ENCODE peak calls at places on chromosomes 16 and 17, in seven cellular contexts. C is AG20443; U is Kasumi-1; J is stimulated activated CD4-positive, alpha-beta T cell treated with anti-CD3 and anti-CD28 coated beads, TNF-alpha, amount 100 ng/mL, for 48 hours; Y is non-pigmented ciliary epithelial cell; L is heart right ventricle; V is EL. W is an unnamed sample.

GRCh38 chr17:4733073-4733531 is 1.9 kb downstream of the MED11 start:
- DNase-seq in L (no peak), V (no peak), C (no peak), U (peak; percentile 76), J (no peak), Y (no peak), W (no peak)

GRCh38 chr17:82204831-82205719 is 7.6 kb downstream of the CCDC57 start:
- DNase-seq in V (peak; percentile 89), U (peak; percentile 71), Y (peak; percentile 49), C (peak; percentile 77), L (no peak), J (no peak), W (no peak)

GRCh38 chr16:53945996-53946395 is 242.0 kb downstream of the FTO start:
- DNase-seq in J (no peak), Y (peak; percentile 22), C (peak; percentile 35), V (peak; percentile 42), U (peak; percentile 72), L (no peak), W (no peak)

GRCh38 chr17:76354747-76355310 is 1.1 kb upstream of the PRPSAP1 start:
- DNase-seq in V (no peak), J (no peak), L (no peak), Y (no peak), U (peak; percentile 31), C (no peak), W (no peak)

GRCh38 chr16:30113031-30113710 is at the start of gene GDPD3:
- DNase-seq in V (peak; percentile 30), J (no peak), U (no peak), C (no peak), Y (no peak), L (no peak), W (no peak)

GRCh38 chr17:17073006-17073626 is 30.9 kb downstream of the MPRIP start:
- DNase-seq in L (no peak), J (no peak), C (no peak), Y (no peak), V (no peak), U (no peak), W (no peak)

GRCh38 chr16:27359051-27359450 is 42.9 kb upstream of the IL21R start:
- DNase-seq in J (no peak), L (no peak), C (no peak), V (no peak), U (no peak), Y (no peak), W (no peak)

GRCh38 chr16:84526794-84527485 is 22.5 kb upstream of the MEAK7 start:
- DNase-seq in J (no peak), C (peak; percentile 71), L (no peak), V (peak; percentile 47), Y (no peak), U (no peak), W (no peak)

GRCh38 chr17:22268214-22268911 is 576.0 kb downstream of the KCNJ18 start:
- DNase-seq in U (no peak), J (no peak), C (no peak), Y (no peak), L (no peak), V (no peak), W (no peak)

GRCh38 chr16:79286646-79287423 is 313.7 kb downstream of the MAF start:
- DNase-seq in C (no peak), L (no peak), Y (no peak), V (no peak), J (no peak), U (no peak), W (no peak)

GRCh38 chr17:10155334-10156081 is 42.9 kb downstream of the GAS7 start:
- DNase-seq in U (no peak), V (no peak), L (peak; percentile 50), Y (no peak), C (no peak), J (no peak), W (no peak)

GRCh38 chr16:2513405-2514332 is at the start of gene ATP6V0C:
- DNase-seq in J (peak; percentile 76), C (peak; percentile 96), L (peak; percentile 91), V (peak; percentile 87), Y (no peak), U (peak; percentile 62), W (peak; percentile 81)

GRCh38 chr17:63514974-63515373 is 8.2 kb upstream of the KCNH6 start:
- DNase-seq in C (no peak), Y (no peak), L (no peak), V (no peak), J (no peak), U (no peak), W (no peak)

GRCh38 chr17:31310260-31310659 is 3.6 kb downstream of the EVI2B start:
- DNase-seq in L (no peak), U (peak; percentile 49), C (no peak), V (no peak), Y (no peak), J (no peak), W (peak; percentile 25)

GRCh38 chr16:30774367-30775130 is 12.4 kb downstream of the RNF40 start:
- DNase-seq in C (peak; percentile 35), V (peak; percentile 20), Y (no peak), L (peak; percentile 42), J (no peak), U (no peak), W (no peak)